ENCODE peak calls at places on chromosomes 13 and 19, in four cellular contexts. O, I, N and T are unnamed samples.

GRCh38 chr13:86729206-86729605 is 930.0 kb upstream of the SLITRK6 start:
- DNase-seq in O (no peak), I (no peak), N (no peak), T (no peak)

GRCh38 chr13:78787189-78787588 is 128.2 kb upstream of the OBI1 start:
- DNase-seq in O (no peak), I (no peak), N (no peak), T (no peak)

GRCh38 chr13:79128158-79128557 is 277.9 kb downstream of the RBM26 start:
- DNase-seq in O (no peak), I (no peak), N (no peak), T (no peak)

GRCh38 chr13:24630851-24631341 is 49.3 kb upstream of the ATP12A start:
- DNase-seq in O (no peak), I (no peak), N (peak), T (no peak)

GRCh38 chr13:40271931-40272775 is 394.3 kb downstream of the FOXO1 start:
- DNase-seq in O (no peak), I (no peak), N (no peak), T (no peak)

GRCh38 chr13:75226755-75227435 is 255.1 kb downstream of the TBC1D4 start:
- DNase-seq in O (no peak), I (no peak), N (no peak), T (no peak)

GRCh38 chr13:44537238-44537637 is 38.9 kb downstream of the TSC22D1 start:
- DNase-seq in O (no peak), I (no peak), N (no peak), T (no peak)

GRCh38 chr19:39403331-39404312 is 3.0 kb upstream of the ZFP36 start:
- DNase-seq in O (peak), I (peak), N (peak), T (peak)

GRCh38 chr13:106153041-106153440 is 382.4 kb downstream of the EFNB2 start:
- DNase-seq in O (no peak), I (no peak), N (no peak), T (no peak)

GRCh38 chr19:19021115-19021514 is 12.2 kb downstream of the SUGP2 start:
- DNase-seq in O (no peak), I (no peak), N (no peak), T (no peak)

GRCh38 chr19:35040826-35041547 is 534 bp upstream of the HPN start:
- DNase-seq in O (no peak), I (no peak), N (no peak), T (peak)

GRCh38 chr19:55536951-55537740 is at the start of gene SBK2:
- DNase-seq in O (no peak), I (no peak), N (no peak), T (peak)

GRCh38 chr19:18408053-18408476 is 10.6 kb upstream of the LRRC25 start:
- DNase-seq in O (no peak), I (no peak), N (no peak), T (peak)

GRCh38 chr19:56142087-56142787 is 1.1 kb downstream of the ZNF444 start:
- DNase-seq in O (no peak), I (no peak), N (no peak), T (no peak)

GRCh38 chr19:3374369-3375112 is 8.2 kb downstream of the NFIC start:
- DNase-seq in O (no peak), I (no peak), N (no peak), T (no peak)
- TF ChIP-seq REST in O (no peak), I (no peak), N (no peak), T (no peak)

GRCh38 chr19:13408889-13409518 is 97.3 kb downstream of the CACNA1A start:
- DNase-seq in O (no peak), I (no peak), N (no peak), T (peak)
- TF ChIP-seq REST in O (no peak), I (no peak), N (no peak), T (no peak)

GRCh38 chr19:6464070-6464873 is at the start of gene CRB3:
- DNase-seq in O (peak), I (no peak), N (peak), T (peak)
- TF ChIP-seq REST in O (no peak), I (no peak), N (no peak), T (no peak)

GRCh38 chr19:12936582-12936981 is 1.8 kb upstream of the CALR start:
- DNase-seq in O (no peak), I (no peak), N (no peak), T (no peak)
- TF ChIP-seq REST in O (no peak), I (no peak), N (no peak), T (no peak)

DNA sequence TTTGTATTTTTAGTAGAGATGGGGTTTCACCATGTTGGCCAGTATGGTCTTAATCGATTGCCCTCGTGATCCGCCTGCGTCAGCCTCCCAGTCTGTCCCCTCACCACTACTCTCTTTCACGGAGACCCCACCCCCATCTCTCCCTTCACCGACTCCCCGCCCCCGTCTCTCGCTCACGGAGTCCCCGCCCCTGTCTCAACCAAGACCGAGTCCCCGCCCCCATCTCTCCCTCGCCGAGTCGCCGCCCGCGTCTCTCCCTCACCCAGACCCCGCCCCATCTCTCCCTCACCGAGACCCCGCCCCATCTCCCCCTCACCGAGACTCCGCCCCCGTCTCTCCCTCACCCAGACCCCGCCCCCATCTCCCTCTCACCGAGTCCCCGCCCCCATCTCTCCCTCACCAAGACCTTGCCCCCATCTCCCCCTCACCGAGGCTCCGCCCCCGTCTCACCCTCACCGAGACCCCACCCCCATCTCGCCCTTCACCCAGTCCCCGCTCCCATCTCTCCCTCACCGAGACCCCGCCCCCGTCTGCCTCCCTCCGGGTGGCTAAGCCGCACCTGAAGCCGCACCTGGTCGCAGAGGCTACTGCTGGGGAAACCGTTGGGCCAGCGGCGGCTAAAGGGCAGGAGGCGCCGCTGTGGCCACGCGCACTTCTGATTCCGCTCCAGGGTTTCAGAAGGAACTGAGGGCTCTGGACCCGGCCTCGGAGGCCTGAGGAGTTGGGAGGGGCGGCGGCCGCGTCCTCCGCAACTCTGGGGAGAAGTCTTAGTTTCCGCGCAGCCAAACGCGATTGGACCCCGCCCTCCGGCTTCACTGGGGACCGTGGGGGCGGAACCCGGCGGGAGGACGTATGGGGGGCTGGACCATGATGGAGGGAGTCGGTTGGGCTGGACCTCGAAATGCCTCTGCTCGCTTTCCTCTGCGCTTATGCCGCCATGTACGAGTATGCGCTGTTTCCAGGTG is 17.1 kb upstream of the ZNF846 start:
- DNase-seq in O (peak), I (peak), N (peak), T (peak)
- TF ChIP-seq REST in O (no peak), I (no peak), N (no peak), T (no peak)

DNA sequence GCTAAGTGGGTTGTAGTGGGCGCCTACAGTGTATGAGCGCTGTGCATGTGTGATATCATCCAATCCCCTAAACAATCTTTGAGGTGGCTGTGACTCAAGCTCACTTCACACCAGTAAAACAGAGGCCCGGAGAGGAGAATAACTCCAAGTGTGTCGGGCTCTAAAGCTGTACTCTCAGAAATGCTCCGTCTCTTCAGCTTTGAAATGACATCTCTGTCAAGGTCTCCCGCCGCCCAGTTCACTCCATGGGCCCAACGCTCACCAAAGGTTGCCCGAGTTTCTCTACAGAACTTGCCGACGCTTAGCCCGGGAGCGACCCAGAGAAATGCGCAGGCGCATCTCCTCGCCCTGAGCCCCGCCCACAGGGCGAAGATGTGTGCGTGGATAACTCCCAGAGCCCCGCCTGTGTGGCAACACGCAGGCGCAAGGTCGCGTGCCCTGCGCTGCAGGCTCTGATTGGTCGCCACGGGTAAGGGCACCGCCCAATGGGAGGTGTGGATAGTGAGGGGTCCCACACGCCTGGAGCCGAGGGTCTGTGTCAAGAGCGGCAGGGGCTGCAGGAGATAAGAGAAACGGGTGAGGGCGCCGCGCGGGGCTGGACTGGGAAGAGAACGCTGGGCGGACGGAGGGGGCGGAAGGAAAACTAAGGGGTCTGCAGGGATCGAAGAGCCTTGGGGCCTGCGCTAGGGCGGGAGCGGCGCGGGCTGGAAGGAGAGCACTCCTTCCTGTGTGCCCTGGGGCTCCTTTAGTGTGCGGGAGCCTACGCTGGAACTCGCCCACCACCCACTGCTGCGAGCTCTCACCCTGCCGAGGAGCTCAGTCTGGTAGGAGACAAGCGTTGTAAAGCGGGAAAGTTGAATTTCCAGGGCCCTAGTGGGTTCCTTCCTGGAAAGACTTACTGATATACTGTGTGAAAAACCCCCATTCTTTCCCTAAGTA is at the start of gene ZNF526:
- DNase-seq in O (peak), I (peak), N (peak), T (peak)
- TF ChIP-seq REST in O (no peak), I (no peak), N (no peak), T (no peak)

GRCh38 chr19:10565028-10565566 is 713 bp downstream of the KRI1 start:
- DNase-seq in O (peak), I (no peak), N (no peak), T (peak)

GRCh38 chr19:10566408-10566657 is 523 bp upstream of the KRI1 start:
- DNase-seq in O (no peak), I (no peak), N (no peak), T (no peak)

GRCh38 chr19:10567696-10568443 is 909 bp downstream of the CDKN2D start:
- DNase-seq in O (no peak), I (no peak), N (no peak), T (no peak)

GRCh38 chr19:10566658-10567410 is 1.0 kb upstream of the KRI1 start:
- DNase-seq in O (no peak), I (no peak), N (no peak), T (no peak)

GRCh38 chr19:10565567-10566407 is at the start of gene KRI1:
- DNase-seq in O (peak), I (no peak), N (peak), T (peak)
- TF ChIP-seq REST in O (no peak), I (no peak), N (no peak), T (peak)

DNA sequence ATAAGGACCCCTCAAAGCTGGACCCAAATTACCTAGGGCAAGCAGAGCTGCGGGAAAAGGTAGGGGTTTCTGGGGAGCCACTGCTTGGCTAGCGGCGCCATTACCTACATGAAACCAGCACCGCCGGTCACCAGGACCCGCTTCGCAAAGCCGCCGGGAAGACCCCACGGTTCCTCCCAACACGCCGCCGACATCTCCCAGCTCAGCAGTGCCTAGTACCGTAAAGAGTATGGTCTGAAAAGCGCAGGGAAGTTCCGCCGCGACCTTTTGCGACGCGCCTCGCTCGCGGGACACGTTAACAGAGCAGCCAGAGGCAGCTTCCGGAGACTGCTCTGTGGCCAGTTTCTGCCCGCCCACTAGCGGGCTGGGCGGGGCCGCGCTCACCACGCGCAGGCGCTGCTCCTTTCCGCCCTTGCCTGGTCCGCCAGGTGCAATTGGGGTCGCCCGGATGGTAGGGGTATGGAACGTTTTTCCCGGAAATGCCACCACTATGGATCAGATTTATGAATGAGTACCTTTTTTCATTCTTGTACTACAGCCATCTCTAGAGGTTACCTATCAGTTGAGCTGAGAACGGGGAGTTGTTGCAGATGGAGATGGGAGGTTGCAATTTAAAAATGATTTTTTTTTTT is at the start of gene TGDS:
- DNase-seq in O (peak), I (peak), N (peak), T (peak)
- TF ChIP-seq REST in O (peak), I (no peak), N (no peak), T (no peak)

DNA sequence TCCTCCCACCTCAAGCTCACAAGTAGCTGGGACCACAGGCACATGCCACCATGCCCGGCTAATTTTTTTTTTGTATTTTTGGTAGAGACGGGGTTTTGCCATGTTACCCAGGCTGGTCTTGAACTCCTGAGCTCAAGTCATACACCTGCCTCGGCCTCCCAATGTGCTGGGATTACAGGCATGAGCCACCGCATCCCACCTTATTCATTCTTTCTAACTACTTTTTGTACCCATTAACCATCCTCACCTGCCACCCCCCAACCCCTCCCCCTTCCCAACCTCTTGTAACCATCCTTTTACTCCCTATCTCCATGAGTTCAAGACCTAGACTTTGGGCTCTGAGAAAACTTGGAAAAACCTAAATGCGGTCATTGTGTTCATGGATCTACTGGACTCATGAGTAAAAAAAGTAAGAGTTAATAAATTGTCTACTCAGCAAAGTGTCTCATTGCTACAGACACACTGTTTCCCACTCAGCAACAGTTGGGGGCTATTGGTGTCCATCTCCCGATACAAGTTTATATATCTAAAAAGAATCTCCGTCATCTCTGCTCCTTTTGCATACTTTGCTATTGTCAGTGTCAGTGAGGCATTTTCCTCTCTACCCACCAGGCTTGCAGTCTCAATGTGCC is 44.1 kb upstream of the MEDAG start:
- DNase-seq in O (no peak), I (no peak), N (no peak), T (no peak)
- TF ChIP-seq REST in O (no peak), I (no peak), N (no peak), T (no peak)

GRCh38 chr13:114203536-114203935 is 24.5 kb downstream of the CFAP97D2 start:
- DNase-seq in O (no peak), I (no peak), N (no peak), T (no peak)

GRCh38 chr13:114199961-114200672 is 21.1 kb downstream of the CFAP97D2 start:
- DNase-seq in O (no peak), I (no peak), N (no peak), T (peak)

GRCh38 chr13:114202581-114202980 is 23.5 kb downstream of the CFAP97D2 start:
- DNase-seq in O (no peak), I (no peak), N (no peak), T (no peak)

GRCh38 chr13:114198556-114198955 is 19.5 kb downstream of the CFAP97D2 start:
- DNase-seq in O (no peak), I (no peak), N (no peak), T (no peak)

DNA sequence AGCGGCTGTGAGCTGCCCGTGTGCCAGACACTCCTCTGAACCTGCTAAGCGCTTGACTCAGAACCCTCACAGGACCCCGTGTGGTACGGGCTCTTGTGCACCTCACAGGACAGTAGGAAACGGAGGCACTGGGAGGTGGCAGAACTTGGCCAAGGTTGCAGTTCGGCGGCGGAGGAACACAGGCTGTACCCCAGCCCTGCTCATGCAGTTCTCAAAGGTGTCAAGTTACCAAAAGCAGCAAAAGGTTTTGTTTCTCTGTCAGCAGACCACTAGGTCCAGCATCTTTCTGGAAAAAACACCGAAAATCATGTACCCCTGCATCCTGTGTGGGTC is 21.6 kb downstream of the CFAP97D2 start:
- DNase-seq in O (no peak), I (no peak), N (no peak), T (peak)
- TF ChIP-seq REST in O (no peak), I (no peak), N (no peak), T (no peak)